ENCODE peak calls at places on chromosomes 13 and 19, in six cellular contexts. X is H1, C is HepG2, T is HCT116, S is K562, V is GM12878. U is an unnamed sample.

GRCh38 chr13:93996471-93996870 is 483.0 kb downstream of the DCT start:
- DNase-seq in X (no peak), C (no peak), T (no peak), S (no peak), V (no peak), U (no peak)

GRCh38 chr19:42301646-42302204 is at the start of gene PRR19:
- DNase-seq in X (no peak), C (no peak), T (no peak), S (peak; percentile 86), V (no peak), U (no peak)

GRCh38 chr13:109738298-109738746 is 48.1 kb downstream of the IRS2 start:
- DNase-seq in X (no peak), C (no peak), T (no peak), S (no peak), V (no peak), U (no peak)

GRCh38 chr19:56312787-56313343 is 1.8 kb downstream of the ZSCAN5A start:
- DNase-seq in X (no peak), C (no peak), T (no peak), S (no peak), V (no peak), U (no peak)

GRCh38 chr19:8900421-8900820 is 68.2 kb downstream of the MBD3L1 start:
- DNase-seq in X (no peak), C (no peak), T (no peak), S (no peak), V (no peak), U (no peak)

GRCh38 chr13:110308377-110309158 is 1.5 kb downstream of the COL4A2 start:
- DNase-seq in X (no peak), C (no peak), T (no peak), S (no peak), V (no peak), U (peak; percentile 66)

GRCh38 chr13:49649244-49649962 is 21.1 kb downstream of the ARL11 start:
- DNase-seq in X (no peak), C (peak; percentile 33), T (no peak), S (no peak), V (no peak), U (no peak)

GRCh38 chr19:35040826-35041547 is 534 bp upstream of the HPN start:
- DNase-seq in X (no peak), C (peak; percentile 96), T (no peak), S (peak; percentile 94), V (no peak), U (no peak)

GRCh38 chr13:113623491-113624234 is 34.3 kb downstream of the ATP4B start:
- DNase-seq in X (no peak), C (no peak), T (no peak), S (no peak), V (no peak), U (no peak)

GRCh38 chr13:114043421-114044053 is 69.7 kb upstream of the C13orf46 start:
- DNase-seq in X (no peak), C (peak; percentile 52), T (no peak), S (no peak), V (no peak), U (peak; percentile 83)

GRCh38 chr19:43784981-43785808 is 4.4 kb upstream of the KCNN4 start:
- DNase-seq in X (no peak), C (peak; percentile 60), T (peak; percentile 79), S (peak; percentile 90), V (no peak), U (peak; percentile 84)

GRCh38 chr13:113950451-113951245 is 23.2 kb downstream of the C13orf46 start:
- DNase-seq in X (no peak), C (no peak), T (no peak), S (no peak), V (no peak), U (no peak)

GRCh38 chr13:80000679-80001509 is 340.0 kb downstream of the SPRY2 start:
- DNase-seq in X (no peak), C (no peak), T (no peak), S (no peak), V (no peak), U (no peak)

GRCh38 chr13:33228645-33229445 is 56.7 kb downstream of the STARD13 start:
- DNase-seq in X (no peak), C (peak; percentile 62), T (peak; percentile 26), S (peak; percentile 32), V (no peak), U (peak; percentile 50)

GRCh38 chr19:51887522-51888498 is at the start of gene ZNF577:
- DNase-seq in X (peak; percentile 89), C (no peak), T (no peak), S (no peak), V (no peak), U (peak; percentile 67)

GRCh38 chr13:35744566-35745203 is 268.2 kb upstream of the MAB21L1 start:
- DNase-seq in X (no peak), C (no peak), T (no peak), S (no peak), V (no peak), U (no peak)

GRCh38 chr19:14629557-14629956 is 45.1 kb downstream of the ADGRE3 start:
- DNase-seq in X (no peak), C (no peak), T (no peak), S (no peak), V (no peak), U (no peak)

GRCh38 chr13:39408512-39408911 is 194.5 kb downstream of the LHFPL6 start:
- DNase-seq in X (no peak), C (no peak), T (no peak), S (no peak), V (no peak), U (no peak)

GRCh38 chr19:42199440-42200115 is 17.9 kb downstream of the DEDD2 start:
- DNase-seq in X (no peak), C (no peak), T (no peak), S (peak; percentile 94), V (peak; percentile 68), U (no peak)

GRCh38 chr19:50833117-50833801 is at the start of gene KLK15:
- DNase-seq in X (no peak), C (no peak), T (no peak), S (no peak), V (no peak), U (no peak)

GRCh38 chr19:47324502-47324901 is 7.5 kb upstream of the C5AR2 start:
- DNase-seq in X (no peak), C (no peak), T (no peak), S (no peak), V (no peak), U (no peak)

GRCh38 chr13:36421447-36421846 is 10.8 kb upstream of the CCNA1 start:
- DNase-seq in X (no peak), C (no peak), T (no peak), S (no peak), V (no peak), U (no peak)

GRCh38 chr19:16066611-16067104 is 9.6 kb upstream of the TPM4 start:
- DNase-seq in X (no peak), C (peak; percentile 81), T (peak; percentile 80), S (peak; percentile 76), V (no peak), U (peak; percentile 62)

GRCh38 chr13:30639671-30640070 is 22.0 kb downstream of the USPL1 start:
- DNase-seq in X (no peak), C (no peak), T (no peak), S (no peak), V (no peak), U (no peak)

GRCh38 chr19:33486936-33487793 is 34.4 kb downstream of the PEPD start:
- DNase-seq in X (no peak), C (no peak), T (no peak), S (no peak), V (no peak), U (peak; percentile 16)

GRCh38 chr13:71867101-71867814 is at the start of gene DACH1:
- DNase-seq in X (no peak), C (peak; percentile 7), T (no peak), S (peak; percentile 56), V (no peak), U (peak; percentile 69)

GRCh38 chr13:109862627-109863026 is 76.2 kb upstream of the IRS2 start:
- DNase-seq in X (no peak), C (no peak), T (peak; percentile 15), S (no peak), V (no peak), U (no peak)

GRCh38 chr13:69579351-69579750 is 528.3 kb upstream of the ATXN8OS start:
- DNase-seq in X (no peak), C (no peak), T (no peak), S (peak; percentile 2), V (no peak), U (peak; percentile 18)

GRCh38 chr13:60617863-60618733 is 221.1 kb downstream of the TDRD3 start:
- DNase-seq in X (peak; percentile 31), C (peak; percentile 32), T (no peak), S (peak; percentile 3), V (no peak), U (no peak)

GRCh38 chr19:55392820-55393219 is 7.1 kb downstream of the RPL28 start:
- DNase-seq in X (no peak), C (no peak), T (no peak), S (no peak), V (no peak), U (peak; percentile 42)

DNA sequence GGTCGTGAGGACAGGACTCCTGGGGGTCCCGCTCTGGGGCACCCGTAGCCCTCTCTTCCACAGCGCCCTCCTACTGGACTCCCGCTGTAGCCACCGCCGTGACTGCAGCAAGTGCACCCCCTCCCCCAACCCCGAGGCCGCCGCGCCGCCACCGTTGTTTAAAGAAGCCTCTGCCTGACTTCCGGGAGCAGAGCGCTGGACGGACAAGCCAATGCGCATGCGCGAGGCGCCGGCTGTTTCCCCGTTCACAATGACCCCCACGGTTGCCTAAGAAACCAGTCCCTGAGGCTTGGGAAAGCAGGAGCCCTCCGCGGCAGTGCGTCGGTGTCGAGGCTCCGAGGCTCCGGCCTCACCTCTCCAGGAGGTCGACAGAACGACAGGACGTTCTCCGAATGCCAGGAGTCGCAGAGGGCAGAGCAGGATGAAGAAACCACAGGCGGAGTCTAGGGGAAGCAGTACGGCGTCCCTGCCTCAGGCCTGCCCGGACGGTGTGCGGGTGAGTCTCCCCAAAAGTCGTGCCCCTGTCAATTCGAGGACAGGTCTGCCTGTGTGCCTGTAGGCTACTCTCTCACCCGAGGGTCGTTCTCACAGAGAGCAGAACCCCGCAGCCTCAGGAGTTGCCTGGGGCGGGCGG is 70.5 kb upstream of the ZNF420 start:
- DNase-seq in X (peak; percentile 1), C (no peak), T (no peak), S (peak; percentile 36), V (no peak), U (peak; percentile 28)
- TF ChIP-seq RAD21 in X (no peak), C (no peak), T (no peak), S (no peak), V (no peak), U (no peak)

DNA sequence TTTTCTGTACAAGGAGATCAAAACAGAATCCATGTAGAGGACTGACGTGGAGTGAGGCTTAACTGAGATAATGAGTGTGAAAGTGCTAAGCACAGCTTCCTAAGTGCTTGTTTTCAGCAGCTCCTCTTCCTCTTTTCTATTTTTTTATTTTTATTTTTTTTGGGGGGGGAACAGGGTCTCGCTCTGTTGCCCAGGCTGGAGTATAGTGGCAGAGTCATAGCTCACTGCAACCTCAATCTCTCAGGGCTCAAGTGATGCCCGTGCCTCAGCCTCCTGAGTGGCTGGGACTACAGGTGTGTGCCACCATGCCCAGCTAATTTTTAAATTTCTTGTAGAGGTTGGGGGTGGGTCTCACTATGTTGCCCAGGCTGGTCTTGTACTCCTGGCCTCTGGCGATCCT is 5.6 kb upstream of the FOSB start:
- DNase-seq in X (no peak), C (no peak), T (no peak), S (no peak), V (no peak), U (no peak)
- TF ChIP-seq YY1 in X (no peak), C (no peak), T (no peak), S (no peak), V (no peak), U (no peak)

GRCh38 chr19:58395220-58395978 is at the start of gene RNF225:
- DNase-seq in X (peak; percentile 66), C (no peak), T (no peak), S (no peak), V (no peak), U (no peak)
- H3K4me3 ChIP-seq in X (peak within 1 kb of the TSS; percentile 34), C (no peak within 1 kb of the TSS), T (no peak within 1 kb of the TSS), S (no peak within 1 kb of the TSS), V (no peak within 1 kb of the TSS), U (no peak within 1 kb of the TSS)

GRCh38 chr19:18385675-18386542 is at the start of gene GDF15:
- DNase-seq in X (no peak), C (peak; percentile 95), T (peak; percentile 90), S (peak; percentile 98), V (no peak), U (peak; percentile 76)
- TF ChIP-seq RAD21 in X (peak; percentile 49), C (peak; percentile 93), T (peak; percentile 57), S (peak; percentile 73), V (no peak), U (peak; percentile 8)